ENCODE peak calls at places on chromosomes 13 and 19, in seven cellular contexts. One of them, this sample, is unnamed.

GRCh38 chr13:66689037-66689619 is 541.0 kb downstream of the PCDH9 start:
- ATAC-seq in K562: no peak
- ATAC-seq in effector memory CD8-positive, alpha-beta T cell: no peak
- ATAC-seq in CD4-positive, alpha-beta T cell: no peak
- ATAC-seq in stimulated activated memory B cell treated with anti-CD40 and anti-IgM and Interleukin-4, amounts not matched to agents 10 μg/mL and 1 μg/mL and 100 μg/mL, for 72 hours: no peak
- ATAC-seq in stimulated activated effector memory CD8-positive, alpha-beta T cell treated with anti-CD3 and anti-CD28 coated beads, Interleukin-12 subunit alpha, Interleukin-12 subunit beta, amount 100 ng/mL, for 72 hours: no peak
- ATAC-seq in left ventricle myocardium superior: no peak
- ATAC-seq in this sample: no peak

GRCh38 chr13:97248243-97248642 is 26.1 kb downstream of the MBNL2 start:
- ATAC-seq in left ventricle myocardium superior: peak; percentile 27
- ATAC-seq in CD4-positive, alpha-beta T cell: no peak
- ATAC-seq in K562: peak; percentile 70
- ATAC-seq in stimulated activated memory B cell treated with anti-CD40 and anti-IgM and Interleukin-4, amounts not matched to agents 10 μg/mL and 1 μg/mL and 100 μg/mL, for 72 hours: no peak
- ATAC-seq in stimulated activated effector memory CD8-positive, alpha-beta T cell treated with anti-CD3 and anti-CD28 coated beads, Interleukin-12 subunit alpha, Interleukin-12 subunit beta, amount 100 ng/mL, for 72 hours: no peak
- ATAC-seq in effector memory CD8-positive, alpha-beta T cell: no peak
- ATAC-seq in this sample: no peak

GRCh38 chr19:5313307-5313706 is 27.3 kb downstream of the PTPRS start:
- ATAC-seq in CD4-positive, alpha-beta T cell: no peak
- ATAC-seq in effector memory CD8-positive, alpha-beta T cell: no peak
- ATAC-seq in K562: no peak
- ATAC-seq in stimulated activated effector memory CD8-positive, alpha-beta T cell treated with anti-CD3 and anti-CD28 coated beads, Interleukin-12 subunit alpha, Interleukin-12 subunit beta, amount 100 ng/mL, for 72 hours: no peak
- ATAC-seq in stimulated activated memory B cell treated with anti-CD40 and anti-IgM and Interleukin-4, amounts not matched to agents 10 μg/mL and 1 μg/mL and 100 μg/mL, for 72 hours: peak; percentile 89
- ATAC-seq in left ventricle myocardium superior: no peak
- ATAC-seq in this sample: no peak

GRCh38 chr19:3012522-3013260 is 16.4 kb downstream of the TLE2 start:
- ATAC-seq in CD4-positive, alpha-beta T cell: no peak
- ATAC-seq in K562: peak; percentile 65
- ATAC-seq in stimulated activated memory B cell treated with anti-CD40 and anti-IgM and Interleukin-4, amounts not matched to agents 10 μg/mL and 1 μg/mL and 100 μg/mL, for 72 hours: no peak
- ATAC-seq in left ventricle myocardium superior: peak; percentile 18
- ATAC-seq in effector memory CD8-positive, alpha-beta T cell: no peak
- ATAC-seq in stimulated activated effector memory CD8-positive, alpha-beta T cell treated with anti-CD3 and anti-CD28 coated beads, Interleukin-12 subunit alpha, Interleukin-12 subunit beta, amount 100 ng/mL, for 72 hours: no peak
- ATAC-seq in this sample: no peak

GRCh38 chr13:85755123-85755522 is 44.1 kb downstream of the SLITRK6 start:
- ATAC-seq in left ventricle myocardium superior: no peak
- ATAC-seq in stimulated activated effector memory CD8-positive, alpha-beta T cell treated with anti-CD3 and anti-CD28 coated beads, Interleukin-12 subunit alpha, Interleukin-12 subunit beta, amount 100 ng/mL, for 72 hours: no peak
- ATAC-seq in CD4-positive, alpha-beta T cell: no peak
- ATAC-seq in stimulated activated memory B cell treated with anti-CD40 and anti-IgM and Interleukin-4, amounts not matched to agents 10 μg/mL and 1 μg/mL and 100 μg/mL, for 72 hours: no peak
- ATAC-seq in K562: no peak
- ATAC-seq in effector memory CD8-positive, alpha-beta T cell: no peak
- ATAC-seq in this sample: no peak

GRCh38 chr19:48926909-48927308 is 6.6 kb upstream of the DHDH start:
- ATAC-seq in left ventricle myocardium superior: peak; percentile 37
- ATAC-seq in effector memory CD8-positive, alpha-beta T cell: no peak
- ATAC-seq in stimulated activated effector memory CD8-positive, alpha-beta T cell treated with anti-CD3 and anti-CD28 coated beads, Interleukin-12 subunit alpha, Interleukin-12 subunit beta, amount 100 ng/mL, for 72 hours: peak; percentile 47
- ATAC-seq in CD4-positive, alpha-beta T cell: peak; percentile 87
- ATAC-seq in stimulated activated memory B cell treated with anti-CD40 and anti-IgM and Interleukin-4, amounts not matched to agents 10 μg/mL and 1 μg/mL and 100 μg/mL, for 72 hours: no peak
- ATAC-seq in K562: peak; percentile 72
- ATAC-seq in this sample: peak; percentile 87

GRCh38 chr19:47183579-47183978 is 47.4 kb downstream of the BBC3 start:
- ATAC-seq in stimulated activated effector memory CD8-positive, alpha-beta T cell treated with anti-CD3 and anti-CD28 coated beads, Interleukin-12 subunit alpha, Interleukin-12 subunit beta, amount 100 ng/mL, for 72 hours: no peak
- ATAC-seq in K562: no peak
- ATAC-seq in left ventricle myocardium superior: peak; percentile 45
- ATAC-seq in stimulated activated memory B cell treated with anti-CD40 and anti-IgM and Interleukin-4, amounts not matched to agents 10 μg/mL and 1 μg/mL and 100 μg/mL, for 72 hours: no peak
- ATAC-seq in CD4-positive, alpha-beta T cell: no peak
- ATAC-seq in effector memory CD8-positive, alpha-beta T cell: no peak
- ATAC-seq in this sample: no peak

GRCh38 chr19:18346091-18346490 is 5.7 kb downstream of the PGPEP1 start:
- ATAC-seq in K562: no peak
- ATAC-seq in stimulated activated effector memory CD8-positive, alpha-beta T cell treated with anti-CD3 and anti-CD28 coated beads, Interleukin-12 subunit alpha, Interleukin-12 subunit beta, amount 100 ng/mL, for 72 hours: no peak
- ATAC-seq in CD4-positive, alpha-beta T cell: no peak
- ATAC-seq in effector memory CD8-positive, alpha-beta T cell: no peak
- ATAC-seq in left ventricle myocardium superior: no peak
- ATAC-seq in stimulated activated memory B cell treated with anti-CD40 and anti-IgM and Interleukin-4, amounts not matched to agents 10 μg/mL and 1 μg/mL and 100 μg/mL, for 72 hours: no peak
- ATAC-seq in this sample: no peak

GRCh38 chr13:51999525-51999924 is 11.7 kb downstream of the ATP7B start:
- ATAC-seq in effector memory CD8-positive, alpha-beta T cell: no peak
- ATAC-seq in K562: no peak
- ATAC-seq in CD4-positive, alpha-beta T cell: no peak
- ATAC-seq in stimulated activated effector memory CD8-positive, alpha-beta T cell treated with anti-CD3 and anti-CD28 coated beads, Interleukin-12 subunit alpha, Interleukin-12 subunit beta, amount 100 ng/mL, for 72 hours: no peak
- ATAC-seq in stimulated activated memory B cell treated with anti-CD40 and anti-IgM and Interleukin-4, amounts not matched to agents 10 μg/mL and 1 μg/mL and 100 μg/mL, for 72 hours: no peak
- ATAC-seq in left ventricle myocardium superior: peak; percentile 85
- ATAC-seq in this sample: no peak